ENCODE peak calls at places on chromosomes 7 and 10, in five cellular contexts. W is substantia nigra, A is right atrium auricular region, S is endodermal cell, H is lower lobe of right lung. K is an unnamed sample.

GRCh38 chr7:138032186-138032585 is 30.3 kb upstream of the CREB3L2 start:
- DNase-seq in H (no peak), W (no peak), A (no peak), S (no peak), K (no peak)

GRCh38 chr10:87659571-87660483 is at the start of gene PAPSS2:
- DNase-seq in W (peak), H (peak), A (peak), S (peak), K (no peak)

GRCh38 chr10:123994417-123995081 is 98.8 kb downstream of the CHST15 start:
- DNase-seq in W (peak), H (peak), S (peak), A (peak), K (peak)

GRCh38 chr10:133264455-133264854 is 12.2 kb downstream of the ADAM8 start:
- DNase-seq in A (no peak), S (no peak), W (no peak), H (no peak), K (no peak)

GRCh38 chr10:127736222-127736914 is 617 bp upstream of the FOXI2 start:
- DNase-seq in H (no peak), A (no peak), S (peak), W (no peak), K (no peak)

GRCh38 chr10:9097991-9098306 is 1043.5 kb downstream of the GATA3 start:
- DNase-seq in A (no peak), S (peak), H (no peak), W (no peak), K (no peak)

GRCh38 chr7:67518580-67518979 is 521.9 kb downstream of the TYW1 start:
- DNase-seq in S (no peak), H (no peak), A (no peak), W (no peak), K (no peak)

GRCh38 chr10:69051303-69051702 is 36.6 kb upstream of the SRGN start:
- DNase-seq in A (peak), H (peak), S (no peak), W (no peak), K (no peak)

GRCh38 chr10:3828404-3829192 is 43.6 kb upstream of the KLF6 start:
- DNase-seq in W (no peak), A (no peak), S (no peak), H (no peak), K (no peak)

GRCh38 chr7:83749495-83749894 is 100.6 kb upstream of the SEMA3E start:
- DNase-seq in S (no peak), H (no peak), W (no peak), A (no peak), K (no peak)

GRCh38 chr7:131503639-131504038 is 52.8 kb downstream of the PODXL start:
- DNase-seq in A (peak), S (no peak), H (no peak), W (no peak), K (no peak)

GRCh38 chr10:30510184-30510931 is 76.4 kb downstream of the MAP3K8 start:
- DNase-seq in W (no peak), H (no peak), S (no peak), A (no peak), K (no peak)

GRCh38 chr7:155392726-155393570 is 65.0 kb upstream of the EN2 start:
- DNase-seq in S (peak), A (no peak), W (no peak), H (no peak), K (no peak)

GRCh38 chr7:132359746-132360145 is 216.5 kb downstream of the PLXNA4 start:
- DNase-seq in W (no peak), S (no peak), H (no peak), A (no peak), K (no peak)

DNA sequence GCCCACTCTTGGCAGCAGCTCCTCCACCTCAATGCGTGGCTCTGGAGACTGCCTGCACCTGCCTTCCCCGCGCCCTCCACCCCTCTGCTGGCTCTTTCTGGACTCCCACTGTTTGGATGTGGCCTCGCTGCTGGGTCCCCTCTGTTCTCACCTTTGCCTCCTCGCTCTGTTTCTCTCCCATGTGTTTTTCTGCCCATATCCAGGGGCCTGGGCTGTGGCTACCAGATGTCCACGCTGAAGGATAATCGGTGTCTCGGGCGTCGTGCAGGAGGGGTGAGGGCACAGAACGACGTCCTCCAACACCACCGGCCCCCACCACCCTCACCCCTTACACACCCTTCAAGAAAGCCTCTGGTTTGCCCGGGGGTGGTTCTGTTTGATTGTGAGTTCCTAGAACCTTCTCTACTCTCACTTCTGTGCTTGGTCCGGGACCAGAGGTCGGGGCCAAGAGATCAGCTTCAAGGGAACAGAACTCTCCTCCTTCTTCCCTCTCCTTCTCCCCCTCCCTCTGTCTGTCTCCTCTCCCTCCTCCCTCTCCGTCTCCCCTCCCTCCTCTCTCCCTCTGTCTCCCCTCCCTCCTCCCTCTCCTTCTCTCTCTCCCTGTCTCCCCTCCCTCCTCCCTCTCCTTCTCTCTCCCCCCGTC is 31.7 kb downstream of the AP5Z1 start:
- DNase-seq in W (no peak), S (no peak), A (no peak), H (peak), K (no peak)
- H3K27ac ChIP-seq in W (no peak), S (no peak), A (no peak), H (no peak), K (peak)

GRCh38 chr10:11758527-11759236 is 16.5 kb downstream of the ECHDC3 start:
- DNase-seq in A (no peak), W (no peak), H (no peak), S (no peak), K (no peak)
- H3K27ac ChIP-seq in A (peak), W (no peak), H (peak), S (no peak), K (no peak)

DNA sequence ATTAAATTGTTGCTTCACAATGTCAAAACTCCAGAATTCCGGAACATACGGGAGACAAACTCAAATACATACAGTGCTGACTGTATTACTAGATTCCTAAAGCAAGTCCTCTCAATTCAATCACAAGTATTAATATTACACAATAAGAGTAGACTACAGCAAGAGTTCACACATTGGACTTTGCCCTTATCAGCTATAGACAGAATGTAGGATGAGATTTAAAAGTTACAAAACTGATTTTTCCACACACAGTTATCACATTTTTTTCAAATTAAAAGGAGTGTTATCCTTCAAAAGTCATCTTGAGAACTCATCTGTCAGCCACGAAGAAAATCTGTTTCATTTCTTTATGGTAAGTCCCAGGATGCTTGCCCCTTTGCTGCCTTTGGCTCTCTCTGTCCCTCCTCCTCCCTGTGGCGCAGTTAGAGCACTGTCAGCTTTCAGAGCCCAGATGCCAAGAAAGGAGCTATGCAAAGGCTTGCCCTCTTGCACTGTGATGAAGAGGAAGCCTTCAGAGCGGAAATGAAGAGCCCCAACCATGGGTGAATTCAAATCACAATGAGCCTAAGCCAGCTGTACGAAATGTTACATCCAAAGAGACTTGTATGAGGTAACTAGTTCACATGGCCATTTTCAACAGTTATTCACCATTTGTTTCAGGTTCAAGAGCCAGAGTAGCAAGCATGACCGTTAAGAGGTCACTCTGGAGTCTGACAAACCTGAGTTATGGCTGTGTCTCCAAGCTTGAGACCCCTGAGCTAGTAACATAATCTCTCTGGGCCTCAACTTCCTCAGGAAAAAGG is 10.7 kb downstream of the NCOA4 start:
- DNase-seq in W (no peak), A (no peak), S (no peak), H (no peak), K (no peak)
- H3K27ac ChIP-seq in W (peak), A (peak), S (no peak), H (peak), K (peak)

GRCh38 chr10:77556990-77557601 is 80.5 kb downstream of the KCNMA1 start:
- DNase-seq in W (no peak), S (no peak), H (no peak), A (no peak), K (no peak)

GRCh38 chr10:77553311-77553710 is 84.3 kb downstream of the KCNMA1 start:
- DNase-seq in H (no peak), A (no peak), W (no peak), S (no peak), K (no peak)

GRCh38 chr10:77554996-77555397 is 82.6 kb downstream of the KCNMA1 start:
- DNase-seq in H (peak), W (no peak), A (no peak), S (no peak), K (no peak)

GRCh38 chr10:77553966-77554365 is 83.6 kb downstream of the KCNMA1 start:
- DNase-seq in W (no peak), S (no peak), A (no peak), H (no peak), K (no peak)

GRCh38 chr10:77555591-77556212 is 81.9 kb downstream of the KCNMA1 start:
- DNase-seq in S (no peak), A (no peak), H (no peak), W (no peak), K (no peak)
- H3K27ac ChIP-seq in S (no peak), A (peak), H (peak), W (no peak), K (peak)

DNA sequence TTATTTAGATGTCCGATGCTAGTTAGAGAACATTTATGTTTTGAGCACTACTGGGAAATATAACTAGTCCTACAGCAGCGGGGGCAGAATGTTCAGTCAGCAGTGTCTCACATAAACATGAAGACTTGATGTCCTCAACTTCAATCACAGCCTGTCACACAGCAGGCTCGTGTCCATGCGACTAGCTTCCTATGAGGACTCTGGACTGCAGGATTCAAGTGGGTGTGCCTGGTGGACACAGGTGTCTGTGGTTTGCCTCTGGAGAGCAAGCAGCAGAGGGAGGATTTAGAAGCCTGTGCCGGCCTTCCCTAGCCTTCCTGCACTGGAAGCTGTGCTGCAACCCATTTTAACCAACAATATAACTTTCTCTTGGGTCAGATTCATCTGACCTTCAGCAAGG is 30.0 kb upstream of the LANCL2 start:
- DNase-seq in H (no peak), A (no peak), S (no peak), W (no peak), K (no peak)
- H3K27ac ChIP-seq in H (no peak), A (no peak), S (no peak), W (no peak), K (no peak)

GRCh38 chr7:73615886-73616285 is 8.4 kb downstream of the MLXIPL start:
- DNase-seq in W (no peak), A (no peak), S (no peak), H (no peak), K (no peak)

GRCh38 chr7:73610105-73610504 is 14.2 kb downstream of the MLXIPL start:
- DNase-seq in S (no peak), W (no peak), A (no peak), H (no peak), K (no peak)

GRCh38 chr7:73611017-73611555 is 13.2 kb downstream of the MLXIPL start:
- DNase-seq in H (no peak), S (peak), A (no peak), W (no peak), K (no peak)

GRCh38 chr7:73613954-73614735 is 10.2 kb downstream of the MLXIPL start:
- DNase-seq in A (no peak), W (no peak), S (no peak), H (no peak), K (no peak)

GRCh38 chr7:73612598-73613269 is 11.6 kb downstream of the MLXIPL start:
- DNase-seq in H (no peak), A (no peak), S (peak), W (no peak), K (no peak)
- H3K27ac ChIP-seq in H (no peak), A (no peak), S (no peak), W (no peak), K (no peak)

DNA sequence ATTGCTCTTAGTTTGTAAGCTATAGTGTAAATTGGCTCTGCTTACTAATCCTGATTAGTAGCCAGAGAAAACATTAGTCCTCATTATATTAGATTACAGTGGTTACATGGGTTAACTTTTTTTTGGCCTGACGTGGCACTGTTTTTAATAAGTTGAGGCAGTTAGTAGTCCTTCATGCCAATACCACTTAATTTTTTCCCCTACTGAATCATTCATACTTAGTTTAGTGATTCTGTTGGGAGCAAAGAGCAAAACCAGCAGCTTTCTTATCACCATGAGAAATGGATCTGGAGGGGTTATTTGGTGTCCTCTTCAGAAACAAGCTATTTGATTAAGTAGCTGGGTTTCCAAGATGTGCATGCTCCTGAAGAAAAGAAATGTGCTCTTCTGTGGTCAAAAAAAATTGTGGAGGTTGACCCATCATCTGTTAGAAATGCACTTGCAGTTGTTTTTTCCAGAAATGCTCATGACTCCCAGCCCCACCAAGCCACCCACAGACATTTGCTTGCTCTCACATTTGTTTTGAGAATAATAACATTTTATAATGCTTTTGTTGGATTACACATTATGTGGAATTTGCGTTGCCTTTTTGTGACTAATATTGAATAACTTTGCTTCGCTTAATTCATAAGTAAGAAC is 258.5 kb downstream of the HDAC9 start:
- DNase-seq in W (no peak), A (no peak), H (no peak), S (no peak), K (no peak)
- H3K27ac ChIP-seq in W (no peak), A (no peak), H (no peak), S (no peak), K (no peak)

DNA sequence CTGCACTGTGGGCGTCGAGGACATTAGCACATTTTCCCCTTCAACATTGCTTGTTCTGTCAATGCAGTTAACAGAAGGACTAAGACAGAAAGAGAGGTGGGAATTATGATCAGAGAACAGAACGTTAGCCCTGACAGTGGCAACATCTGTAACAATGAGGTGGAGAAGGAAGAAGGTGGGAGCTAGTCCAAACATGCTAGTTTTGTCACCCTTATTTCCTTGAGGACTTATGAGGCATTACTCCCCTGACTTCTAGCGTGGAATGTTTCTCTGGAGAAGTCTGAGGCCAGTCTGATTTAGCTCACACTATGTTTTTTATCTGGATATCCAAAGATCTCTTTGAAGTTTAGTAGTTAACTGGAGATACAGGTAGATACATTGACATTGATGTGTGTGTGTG is 73.4 kb downstream of the ZMYND11 start:
- DNase-seq in A (no peak), W (no peak), H (no peak), S (no peak), K (no peak)
- H3K27ac ChIP-seq in A (no peak), W (no peak), H (no peak), S (no peak), K (no peak)

GRCh38 chr7:122343986-122344620 is 39.6 kb upstream of the FEZF1 start:
- DNase-seq in A (no peak), W (no peak), S (no peak), H (no peak), K (no peak)
- H3K27ac ChIP-seq in A (no peak), W (no peak), S (no peak), H (no peak), K (no peak)

DNA sequence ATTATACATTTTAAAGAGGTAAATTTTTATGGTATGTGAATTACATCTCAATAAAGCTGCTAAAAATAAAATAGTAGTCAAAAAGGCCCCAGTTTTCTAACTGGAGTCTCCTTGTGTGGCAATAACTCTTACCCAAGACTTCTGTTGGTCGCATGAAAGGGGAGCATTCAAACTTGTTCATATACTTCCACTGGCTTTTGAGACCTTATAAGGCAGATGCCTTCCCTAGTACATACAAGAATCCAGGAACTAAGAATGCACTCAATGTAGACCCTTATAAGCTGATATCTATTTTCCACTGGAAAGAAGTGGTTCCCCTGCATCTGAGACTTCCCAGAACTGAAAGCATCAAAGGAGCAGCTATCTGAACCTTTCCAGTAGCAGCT is 13.0 kb downstream of the BCAP29 start:
- DNase-seq in S (no peak), H (no peak), A (no peak), W (no peak), K (no peak)
- H3K27ac ChIP-seq in S (no peak), H (no peak), A (no peak), W (no peak), K (no peak)

K was measured in caudate nucleus.